ENCODE peak calls at places on chromosomes 12 and 14, in five cellular contexts. D, Z, Y, O and M are unnamed samples.

GRCh38 chr12:10031318-10031717 is 836 bp downstream of the CLEC9A start:
- DNase-seq in D (peak; percentile 24), Z (peak; percentile 12), Y (no peak), O (peak; percentile 10), M (no peak)

GRCh38 chr12:75859868-75860267 is 171.7 kb downstream of the PHLDA1 start:
- DNase-seq in D (peak; percentile 21), Z (no peak), Y (no peak), O (no peak), M (no peak)

GRCh38 chr14:90573385-90574105 is 176.7 kb downstream of the CALM1 start:
- DNase-seq in D (no peak), Z (no peak), Y (no peak), O (no peak), M (no peak)

GRCh38 chr12:20370001-20370381 is 1.7 kb downstream of the PDE3A start:
- DNase-seq in D (no peak), Z (peak; percentile 51), Y (no peak), O (peak; percentile 47), M (no peak)

GRCh38 chr14:89719371-89720075 is 235.0 kb downstream of the EFCAB11 start:
- DNase-seq in D (no peak), Z (no peak), Y (no peak), O (no peak), M (no peak)

GRCh38 chr12:21912318-21912717 is 28.9 kb downstream of the ABCC9 start:
- DNase-seq in D (peak; percentile 71), Z (no peak), Y (no peak), O (no peak), M (no peak)

GRCh38 chr12:115870021-115870420 is 407.5 kb downstream of the MED13L start:
- DNase-seq in D (no peak), Z (peak; percentile 50), Y (no peak), O (no peak), M (no peak)

GRCh38 chr14:87175175-87175574 is 817.8 kb downstream of the GALC start:
- DNase-seq in D (no peak), Z (no peak), Y (no peak), O (no peak), M (no peak)

GRCh38 chr12:27852742-27853141 is 72.7 kb upstream of the MANSC4 start:
- DNase-seq in D (no peak), Z (no peak), Y (no peak), O (no peak), M (no peak)

GRCh38 chr12:31599053-31599452 is 8.1 kb upstream of the DENND5B start:
- DNase-seq in D (no peak), Z (no peak), Y (no peak), O (no peak), M (no peak)

GRCh38 chr12:3750616-3751015 is 2.3 kb downstream of the CRACR2A start:
- DNase-seq in D (no peak), Z (peak; percentile 35), Y (no peak), O (no peak), M (no peak)

GRCh38 chr12:613996-614726 is 49.1 kb downstream of the NINJ2 start:
- DNase-seq in D (no peak), Z (peak; percentile 73), Y (peak; percentile 10), O (no peak), M (peak; percentile 86)

GRCh38 chr14:29453045-29453444 is 474.6 kb downstream of the PRKD1 start:
- DNase-seq in D (no peak), Z (no peak), Y (no peak), O (no peak), M (no peak)

GRCh38 chr12:54405106-54405505 is 14.0 kb downstream of the ITGA5 start:
- DNase-seq in D (no peak), Z (no peak), Y (no peak), O (no peak), M (no peak)

GRCh38 chr12:131783915-131784541 is 44.2 kb upstream of the MMP17 start:
- DNase-seq in D (peak; percentile 86), Z (peak; percentile 78), Y (peak; percentile 76), O (peak; percentile 16), M (peak; percentile 83)

GRCh38 chr12:64083285-64084210 is 138.5 kb downstream of the KICS2 start:
- DNase-seq in D (peak; percentile 95), Z (no peak), Y (peak; percentile 72), O (no peak), M (no peak)

GRCh38 chr12:58298793-58299192 is 357.4 kb downstream of the ATP23 start:
- DNase-seq in D (no peak), Z (no peak), Y (no peak), O (no peak), M (no peak)

GRCh38 chr12:101086490-101086889 is 123.5 kb downstream of the SLC5A8 start:
- DNase-seq in D (peak; percentile 46), Z (peak; percentile 23), Y (peak; percentile 10), O (no peak), M (peak; percentile 85)

GRCh38 chr12:124498870-124499753 is 68.3 kb downstream of the NCOR2 start:
- DNase-seq in D (peak; percentile 67), Z (no peak), Y (no peak), O (no peak), M (no peak)

GRCh38 chr12:12725086-12725955 is 8.2 kb downstream of the CDKN1B start:
- DNase-seq in D (peak; percentile 100), Z (peak; percentile 93), Y (peak; percentile 93), O (peak; percentile 93), M (peak; percentile 96)

GRCh38 chr14:105491366-105492006 is 440 bp downstream of the TEDC1 start:
- DNase-seq in D (peak; percentile 20), Z (peak; percentile 89), Y (peak; percentile 65), O (peak; percentile 56), M (peak; percentile 97)

GRCh38 chr14:105257464-105257863 is 9.1 kb downstream of the BTBD6 start:
- DNase-seq in D (no peak), Z (no peak), Y (no peak), O (no peak), M (no peak)

GRCh38 chr12:75739916-75740315 is 228.5 kb upstream of the KRR1 start:
- DNase-seq in D (no peak), Z (no peak), Y (no peak), O (no peak), M (no peak)

GRCh38 chr14:93094121-93094918 is 21.4 kb downstream of the ITPK1 start:
- DNase-seq in D (no peak), Z (no peak), Y (no peak), O (no peak), M (no peak)

GRCh38 chr12:121578230-121579189 is 2.3 kb downstream of the KDM2B start:
- DNase-seq in D (peak; percentile 21), Z (peak; percentile 63), Y (peak; percentile 69), O (no peak), M (peak; percentile 89)

GRCh38 chr12:19666070-19666469 is 226.8 kb downstream of the AEBP2 start:
- DNase-seq in D (no peak), Z (no peak), Y (no peak), O (no peak), M (peak; percentile 51)

GRCh38 chr12:114430306-114430705 is 24.4 kb upstream of the TBX5 start:
- DNase-seq in D (peak; percentile 100), Z (no peak), Y (peak; percentile 96), O (no peak), M (no peak)

GRCh38 chr12:64566882-64567517 is 43.3 kb upstream of the RASSF3 start:
- DNase-seq in D (no peak), Z (peak; percentile 38), Y (no peak), O (no peak), M (peak; percentile 64)

GRCh38 chr12:3553681-3554546 is 62.9 kb downstream of the PRMT8 start:
- DNase-seq in D (no peak), Z (peak; percentile 58), Y (no peak), O (no peak), M (peak; percentile 83)

GRCh38 chr12:104137175-104137901 is 672 bp downstream of the NFYB start:
- DNase-seq in D (peak; percentile 62), Z (peak; percentile 71), Y (peak; percentile 44), O (no peak), M (peak; percentile 78)

GRCh38 chr14:37618498-37619041 is 23.1 kb downstream of the TTC6 start:
- DNase-seq in D (no peak), Z (no peak), Y (no peak), O (no peak), M (no peak)

GRCh38 chr12:112013601-112014402 is 576 bp downstream of the ERP29 start:
- DNase-seq in D (peak; percentile 82), Z (peak; percentile 82), Y (peak; percentile 19), O (peak; percentile 42), M (peak; percentile 95)

GRCh38 chr14:80973918-80974317 is 18.5 kb downstream of the TSHR start:
- DNase-seq in D (no peak), Z (no peak), Y (no peak), O (no peak), M (no peak)

GRCh38 chr14:37443461-37443860 is 151.6 kb downstream of the FOXA1 start:
- DNase-seq in D (peak; percentile 49), Z (no peak), Y (peak; percentile 15), O (no peak), M (no peak)

GRCh38 chr12:116492703-116493324 is 66.4 kb upstream of the MAP1LC3B2 start:
- DNase-seq in D (peak; percentile 81), Z (no peak), Y (peak; percentile 67), O (peak; percentile 9), M (peak; percentile 61)